ENCODE peak calls at places on chromosomes 4 and X, in seven cellular contexts. One of them, this sample, is unnamed.

GRCh38 chr4:67292649-67293048 is 252.7 kb downstream of the CENPC start:
- DNase-seq in HCT116: no peak
- DNase-seq in CD8-positive, alpha-beta T cell: no peak
- DNase-seq in fibroblast of lung: no peak
- DNase-seq in aorta: no peak
- DNase-seq in CD4-positive, CD25-positive, alpha-beta regulatory T cell: no peak
- DNase-seq in germinal center: no peak
- DNase-seq in this sample: no peak

GRCh38 chrX:49214996-49215526 is 15.1 kb upstream of the SYP start:
- DNase-seq in germinal center: no peak
- DNase-seq in CD4-positive, CD25-positive, alpha-beta regulatory T cell: no peak
- DNase-seq in HCT116: no peak
- DNase-seq in fibroblast of lung: no peak
- DNase-seq in CD8-positive, alpha-beta T cell: no peak
- DNase-seq in aorta: no peak
- DNase-seq in this sample: no peak

GRCh38 chrX:137926090-137926489 is 360.2 kb downstream of the ZIC3 start:
- DNase-seq in aorta: no peak
- DNase-seq in HCT116: no peak
- DNase-seq in CD8-positive, alpha-beta T cell: no peak
- DNase-seq in fibroblast of lung: no peak
- DNase-seq in germinal center: no peak
- DNase-seq in CD4-positive, CD25-positive, alpha-beta regulatory T cell: no peak
- DNase-seq in this sample: no peak

GRCh38 chr4:37631551-37631950 is 54.6 kb downstream of the RELL1 start:
- DNase-seq in HCT116: no peak
- DNase-seq in aorta: no peak
- DNase-seq in CD4-positive, CD25-positive, alpha-beta regulatory T cell: no peak
- DNase-seq in CD8-positive, alpha-beta T cell: no peak
- DNase-seq in fibroblast of lung: peak; percentile 29
- DNase-seq in germinal center: no peak
- DNase-seq in this sample: no peak

GRCh38 chrX:41121766-41122165 is 36.5 kb downstream of the USP9X start:
- DNase-seq in aorta: no peak
- DNase-seq in HCT116: no peak
- DNase-seq in germinal center: no peak
- DNase-seq in fibroblast of lung: no peak
- DNase-seq in CD8-positive, alpha-beta T cell: no peak
- DNase-seq in CD4-positive, CD25-positive, alpha-beta regulatory T cell: no peak
- DNase-seq in this sample: no peak

GRCh38 chr4:880684-881405 is 51.3 kb downstream of the GAK start:
- DNase-seq in HCT116: no peak
- DNase-seq in CD8-positive, alpha-beta T cell: no peak
- DNase-seq in germinal center: no peak
- DNase-seq in aorta: no peak
- DNase-seq in CD4-positive, CD25-positive, alpha-beta regulatory T cell: no peak
- DNase-seq in fibroblast of lung: no peak
- DNase-seq in this sample: no peak

GRCh38 chr4:74426101-74426500 is 18.8 kb upstream of the AREG start:
- DNase-seq in CD4-positive, CD25-positive, alpha-beta regulatory T cell: no peak
- DNase-seq in HCT116: no peak
- DNase-seq in CD8-positive, alpha-beta T cell: no peak
- DNase-seq in germinal center: no peak
- DNase-seq in fibroblast of lung: peak; percentile 36
- DNase-seq in aorta: no peak
- DNase-seq in this sample: peak; percentile 46

GRCh38 chr4:178105223-178105622 is 663.0 kb upstream of the AGA start:
- DNase-seq in aorta: no peak
- DNase-seq in CD4-positive, CD25-positive, alpha-beta regulatory T cell: no peak
- DNase-seq in HCT116: no peak
- DNase-seq in fibroblast of lung: no peak
- DNase-seq in CD8-positive, alpha-beta T cell: no peak
- DNase-seq in germinal center: no peak
- DNase-seq in this sample: no peak

GRCh38 chr4:38131371-38132139 is 171.4 kb downstream of the PTTG2 start:
- DNase-seq in HCT116: no peak
- DNase-seq in germinal center: no peak
- DNase-seq in fibroblast of lung: peak; percentile 72
- DNase-seq in CD8-positive, alpha-beta T cell: peak; percentile 61
- DNase-seq in aorta: no peak
- DNase-seq in CD4-positive, CD25-positive, alpha-beta regulatory T cell: peak; percentile 82
- DNase-seq in this sample: peak; percentile 31

GRCh38 chr4:168893807-168894206 is 116.2 kb downstream of the CBR4 start:
- DNase-seq in CD8-positive, alpha-beta T cell: no peak
- DNase-seq in germinal center: no peak
- DNase-seq in CD4-positive, CD25-positive, alpha-beta regulatory T cell: no peak
- DNase-seq in aorta: no peak
- DNase-seq in HCT116: no peak
- DNase-seq in fibroblast of lung: no peak
- DNase-seq in this sample: no peak

GRCh38 chr4:12926189-12927066 is 557.7 kb downstream of the RAB28 start:
- DNase-seq in CD8-positive, alpha-beta T cell: no peak
- DNase-seq in germinal center: no peak
- DNase-seq in fibroblast of lung: no peak
- DNase-seq in HCT116: no peak
- DNase-seq in aorta: no peak
- DNase-seq in CD4-positive, CD25-positive, alpha-beta regulatory T cell: no peak
- DNase-seq in this sample: no peak

GRCh38 chrX:43882294-43882681 is at the start of gene MAOB:
- DNase-seq in germinal center: no peak
- DNase-seq in CD4-positive, CD25-positive, alpha-beta regulatory T cell: no peak
- DNase-seq in aorta: peak; percentile 83
- DNase-seq in fibroblast of lung: peak; percentile 30
- DNase-seq in HCT116: no peak
- DNase-seq in CD8-positive, alpha-beta T cell: no peak
- DNase-seq in this sample: peak; percentile 7

GRCh38 chrX:132271330-132271729 is 52.1 kb upstream of the RAP2C start:
- DNase-seq in aorta: no peak
- DNase-seq in CD8-positive, alpha-beta T cell: no peak
- DNase-seq in germinal center: no peak
- DNase-seq in CD4-positive, CD25-positive, alpha-beta regulatory T cell: no peak
- DNase-seq in fibroblast of lung: no peak
- DNase-seq in HCT116: no peak
- DNase-seq in this sample: peak; percentile 10

GRCh38 chrX:49760288-49760885 is 64.6 kb upstream of the PAGE1 start:
- DNase-seq in HCT116: no peak
- DNase-seq in aorta: no peak
- DNase-seq in CD4-positive, CD25-positive, alpha-beta regulatory T cell: no peak
- DNase-seq in CD8-positive, alpha-beta T cell: no peak
- DNase-seq in fibroblast of lung: no peak
- DNase-seq in germinal center: no peak
- DNase-seq in this sample: no peak

GRCh38 chrX:17707731-17708130 is 29.6 kb upstream of the SCML1 start:
- DNase-seq in CD8-positive, alpha-beta T cell: no peak
- DNase-seq in germinal center: no peak
- DNase-seq in aorta: no peak
- DNase-seq in fibroblast of lung: no peak
- DNase-seq in CD4-positive, CD25-positive, alpha-beta regulatory T cell: no peak
- DNase-seq in HCT116: no peak
- DNase-seq in this sample: no peak

GRCh38 chrX:15873566-15873965 is 19.0 kb upstream of the AP1S2 start:
- DNase-seq in HCT116: no peak
- DNase-seq in CD8-positive, alpha-beta T cell: no peak
- DNase-seq in aorta: no peak
- DNase-seq in CD4-positive, CD25-positive, alpha-beta regulatory T cell: no peak
- DNase-seq in germinal center: no peak
- DNase-seq in fibroblast of lung: peak; percentile 62
- DNase-seq in this sample: peak; percentile 28

GRCh38 chrX:54182194-54182863 is 725 bp downstream of the FAM120C start:
- DNase-seq in germinal center: peak; percentile 47
- DNase-seq in HCT116: peak; percentile 27
- DNase-seq in CD8-positive, alpha-beta T cell: peak; percentile 74
- DNase-seq in aorta: peak; percentile 88
- DNase-seq in CD4-positive, CD25-positive, alpha-beta regulatory T cell: peak; percentile 60
- DNase-seq in fibroblast of lung: peak; percentile 38
- DNase-seq in this sample: peak; percentile 48

GRCh38 chr4:173436149-173436579 is 37.2 kb upstream of the SCRG1 start:
- DNase-seq in germinal center: no peak
- DNase-seq in CD4-positive, CD25-positive, alpha-beta regulatory T cell: no peak
- DNase-seq in fibroblast of lung: peak; percentile 92
- DNase-seq in CD8-positive, alpha-beta T cell: no peak
- DNase-seq in aorta: no peak
- DNase-seq in HCT116: no peak
- DNase-seq in this sample: no peak

GRCh38 chr4:52870225-52870624 is 8.1 kb downstream of the RASL11B start:
- DNase-seq in aorta: no peak
- DNase-seq in CD4-positive, CD25-positive, alpha-beta regulatory T cell: no peak
- DNase-seq in germinal center: no peak
- DNase-seq in HCT116: no peak
- DNase-seq in fibroblast of lung: no peak
- DNase-seq in CD8-positive, alpha-beta T cell: no peak
- DNase-seq in this sample: no peak

GRCh38 chr4:129583868-129584267 is 487.9 kb downstream of the C4orf33 start:
- DNase-seq in germinal center: no peak
- DNase-seq in aorta: no peak
- DNase-seq in CD8-positive, alpha-beta T cell: no peak
- DNase-seq in HCT116: no peak
- DNase-seq in fibroblast of lung: peak; percentile 0
- DNase-seq in CD4-positive, CD25-positive, alpha-beta regulatory T cell: no peak
- DNase-seq in this sample: no peak

This sample was measured in RPMI7951.